ENCODE peak calls at places on chromosomes 3 and 15, in ten cellular contexts. One of them, this sample, is unnamed.

GRCh38 chr15:32870240-32871033 is 152.6 kb downstream of the GREM1 start:
- DNase-seq in GM19239: peak; percentile 23
- DNase-seq in NCI-H345: no peak
- DNase-seq in Caki2: peak; percentile 95
- DNase-seq in stimulated activated CD4-positive, alpha-beta T cell treated with anti-CD3 and anti-CD28 coated beads, Interleukin-1b, Interleukin-23, amount 100 ng/mL, for 48 hours: no peak
- DNase-seq in HFF-Myc: peak; percentile 92
- DNase-seq in naive thymus-derived CD8-positive, alpha-beta T cell: no peak
- DNase-seq in activated effector memory CD4-positive, alpha-beta T cell treated with anti-CD3 and anti-CD28 coated beads, Interleukin-2, amount 50 U/mL, for 16 hours: peak; percentile 64
- DNase-seq in astrocyte of the spinal cord: peak; percentile 98
- DNase-seq in omental fat pad: no peak
- DNase-seq in this sample: peak; percentile 45

GRCh38 chr15:101440846-101441590 is 48.5 kb downstream of the PCSK6 start:
- DNase-seq in omental fat pad: no peak
- DNase-seq in NCI-H345: no peak
- DNase-seq in activated effector memory CD4-positive, alpha-beta T cell treated with anti-CD3 and anti-CD28 coated beads, Interleukin-2, amount 50 U/mL, for 16 hours: no peak
- DNase-seq in stimulated activated CD4-positive, alpha-beta T cell treated with anti-CD3 and anti-CD28 coated beads, Interleukin-1b, Interleukin-23, amount 100 ng/mL, for 48 hours: no peak
- DNase-seq in Caki2: no peak
- DNase-seq in GM19239: no peak
- DNase-seq in astrocyte of the spinal cord: no peak
- DNase-seq in naive thymus-derived CD8-positive, alpha-beta T cell: no peak
- DNase-seq in HFF-Myc: no peak
- DNase-seq in this sample: no peak

GRCh38 chr3:10189557-10190374 is 25.0 kb downstream of the IRAK2 start:
- DNase-seq in stimulated activated CD4-positive, alpha-beta T cell treated with anti-CD3 and anti-CD28 coated beads, Interleukin-1b, Interleukin-23, amount 100 ng/mL, for 48 hours: peak; percentile 48
- DNase-seq in NCI-H345: no peak
- DNase-seq in GM19239: no peak
- DNase-seq in activated effector memory CD4-positive, alpha-beta T cell treated with anti-CD3 and anti-CD28 coated beads, Interleukin-2, amount 50 U/mL, for 16 hours: peak; percentile 77
- DNase-seq in naive thymus-derived CD8-positive, alpha-beta T cell: peak; percentile 7
- DNase-seq in Caki2: no peak
- DNase-seq in omental fat pad: peak; percentile 70
- DNase-seq in HFF-Myc: no peak
- DNase-seq in astrocyte of the spinal cord: peak; percentile 25
- DNase-seq in this sample: no peak

GRCh38 chr3:22606938-22607337 is 596.2 kb upstream of the UBE2E2 start:
- DNase-seq in NCI-H345: no peak
- DNase-seq in omental fat pad: no peak
- DNase-seq in Caki2: no peak
- DNase-seq in naive thymus-derived CD8-positive, alpha-beta T cell: no peak
- DNase-seq in HFF-Myc: no peak
- DNase-seq in stimulated activated CD4-positive, alpha-beta T cell treated with anti-CD3 and anti-CD28 coated beads, Interleukin-1b, Interleukin-23, amount 100 ng/mL, for 48 hours: no peak
- DNase-seq in astrocyte of the spinal cord: no peak
- DNase-seq in activated effector memory CD4-positive, alpha-beta T cell treated with anti-CD3 and anti-CD28 coated beads, Interleukin-2, amount 50 U/mL, for 16 hours: no peak
- DNase-seq in GM19239: no peak
- DNase-seq in this sample: no peak

GRCh38 chr3:44476181-44476599 is 1.3 kb downstream of the ZNF445 start:
- DNase-seq in astrocyte of the spinal cord: peak; percentile 38
- DNase-seq in Caki2: no peak
- DNase-seq in naive thymus-derived CD8-positive, alpha-beta T cell: no peak
- DNase-seq in GM19239: no peak
- DNase-seq in NCI-H345: no peak
- DNase-seq in HFF-Myc: no peak
- DNase-seq in omental fat pad: no peak
- DNase-seq in activated effector memory CD4-positive, alpha-beta T cell treated with anti-CD3 and anti-CD28 coated beads, Interleukin-2, amount 50 U/mL, for 16 hours: no peak
- DNase-seq in stimulated activated CD4-positive, alpha-beta T cell treated with anti-CD3 and anti-CD28 coated beads, Interleukin-1b, Interleukin-23, amount 100 ng/mL, for 48 hours: no peak
- DNase-seq in this sample: no peak

GRCh38 chr3:178778579-178778978 is 242.3 kb downstream of the KCNMB2 start:
- DNase-seq in activated effector memory CD4-positive, alpha-beta T cell treated with anti-CD3 and anti-CD28 coated beads, Interleukin-2, amount 50 U/mL, for 16 hours: no peak
- DNase-seq in NCI-H345: no peak
- DNase-seq in GM19239: no peak
- DNase-seq in stimulated activated CD4-positive, alpha-beta T cell treated with anti-CD3 and anti-CD28 coated beads, Interleukin-1b, Interleukin-23, amount 100 ng/mL, for 48 hours: no peak
- DNase-seq in omental fat pad: no peak
- DNase-seq in Caki2: no peak
- DNase-seq in HFF-Myc: no peak
- DNase-seq in naive thymus-derived CD8-positive, alpha-beta T cell: no peak
- DNase-seq in astrocyte of the spinal cord: no peak
- DNase-seq in this sample: no peak

GRCh38 chr3:47803478-47804025 is 614 bp downstream of the DHX30 start:
- DNase-seq in omental fat pad: no peak
- DNase-seq in stimulated activated CD4-positive, alpha-beta T cell treated with anti-CD3 and anti-CD28 coated beads, Interleukin-1b, Interleukin-23, amount 100 ng/mL, for 48 hours: peak; percentile 37
- DNase-seq in NCI-H345: no peak
- DNase-seq in Caki2: no peak
- DNase-seq in activated effector memory CD4-positive, alpha-beta T cell treated with anti-CD3 and anti-CD28 coated beads, Interleukin-2, amount 50 U/mL, for 16 hours: no peak
- DNase-seq in HFF-Myc: no peak
- DNase-seq in astrocyte of the spinal cord: no peak
- DNase-seq in GM19239: no peak
- DNase-seq in naive thymus-derived CD8-positive, alpha-beta T cell: no peak
- DNase-seq in this sample: no peak

GRCh38 chr15:41832875-41833274 is 5.0 kb downstream of the JMJD7 start:
- DNase-seq in GM19239: no peak
- DNase-seq in activated effector memory CD4-positive, alpha-beta T cell treated with anti-CD3 and anti-CD28 coated beads, Interleukin-2, amount 50 U/mL, for 16 hours: no peak
- DNase-seq in omental fat pad: no peak
- DNase-seq in NCI-H345: peak; percentile 82
- DNase-seq in HFF-Myc: no peak
- DNase-seq in Caki2: no peak
- DNase-seq in stimulated activated CD4-positive, alpha-beta T cell treated with anti-CD3 and anti-CD28 coated beads, Interleukin-1b, Interleukin-23, amount 100 ng/mL, for 48 hours: no peak
- DNase-seq in naive thymus-derived CD8-positive, alpha-beta T cell: no peak
- DNase-seq in astrocyte of the spinal cord: no peak
- DNase-seq in this sample: no peak

GRCh38 chr15:69305933-69306568 is 7.3 kb downstream of the PAQR5 start:
- DNase-seq in GM19239: no peak
- DNase-seq in Caki2: no peak
- DNase-seq in naive thymus-derived CD8-positive, alpha-beta T cell: no peak
- DNase-seq in activated effector memory CD4-positive, alpha-beta T cell treated with anti-CD3 and anti-CD28 coated beads, Interleukin-2, amount 50 U/mL, for 16 hours: no peak
- DNase-seq in omental fat pad: no peak
- DNase-seq in HFF-Myc: no peak
- DNase-seq in astrocyte of the spinal cord: no peak
- DNase-seq in NCI-H345: no peak
- DNase-seq in stimulated activated CD4-positive, alpha-beta T cell treated with anti-CD3 and anti-CD28 coated beads, Interleukin-1b, Interleukin-23, amount 100 ng/mL, for 48 hours: no peak
- DNase-seq in this sample: no peak

GRCh38 chr3:25571285-25571684 is 93.4 kb downstream of the TOP2B start:
- DNase-seq in NCI-H345: no peak
- DNase-seq in activated effector memory CD4-positive, alpha-beta T cell treated with anti-CD3 and anti-CD28 coated beads, Interleukin-2, amount 50 U/mL, for 16 hours: no peak
- DNase-seq in astrocyte of the spinal cord: no peak
- DNase-seq in GM19239: no peak
- DNase-seq in HFF-Myc: no peak
- DNase-seq in stimulated activated CD4-positive, alpha-beta T cell treated with anti-CD3 and anti-CD28 coated beads, Interleukin-1b, Interleukin-23, amount 100 ng/mL, for 48 hours: no peak
- DNase-seq in omental fat pad: no peak
- DNase-seq in Caki2: no peak
- DNase-seq in naive thymus-derived CD8-positive, alpha-beta T cell: no peak
- DNase-seq in this sample: no peak

GRCh38 chr3:22960326-22960984 is 242.7 kb upstream of the UBE2E2 start:
- DNase-seq in HFF-Myc: peak; percentile 7
- DNase-seq in Caki2: peak; percentile 33
- DNase-seq in omental fat pad: no peak
- DNase-seq in astrocyte of the spinal cord: peak; percentile 45
- DNase-seq in activated effector memory CD4-positive, alpha-beta T cell treated with anti-CD3 and anti-CD28 coated beads, Interleukin-2, amount 50 U/mL, for 16 hours: no peak
- DNase-seq in GM19239: peak; percentile 15
- DNase-seq in stimulated activated CD4-positive, alpha-beta T cell treated with anti-CD3 and anti-CD28 coated beads, Interleukin-1b, Interleukin-23, amount 100 ng/mL, for 48 hours: no peak
- DNase-seq in NCI-H345: peak; percentile 30
- DNase-seq in naive thymus-derived CD8-positive, alpha-beta T cell: no peak
- DNase-seq in this sample: peak; percentile 15

GRCh38 chr15:99102332-99103235 is 2.3 kb upstream of the SYNM start:
- DNase-seq in astrocyte of the spinal cord: no peak
- DNase-seq in naive thymus-derived CD8-positive, alpha-beta T cell: no peak
- DNase-seq in Caki2: no peak
- DNase-seq in NCI-H345: no peak
- DNase-seq in activated effector memory CD4-positive, alpha-beta T cell treated with anti-CD3 and anti-CD28 coated beads, Interleukin-2, amount 50 U/mL, for 16 hours: no peak
- DNase-seq in GM19239: no peak
- DNase-seq in stimulated activated CD4-positive, alpha-beta T cell treated with anti-CD3 and anti-CD28 coated beads, Interleukin-1b, Interleukin-23, amount 100 ng/mL, for 48 hours: no peak
- DNase-seq in HFF-Myc: no peak
- DNase-seq in omental fat pad: no peak
- DNase-seq in this sample: no peak